ENCODE peak calls at places on chromosomes 7 and 10, in five cellular contexts. C is ascending aorta, D is activated T-cell treated with anti-CD3 and anti-CD28 coated beads for 4 hours, P is stomach, S is progenitor cell of endocrine pancreas. O is an unnamed sample.

GRCh38 chr7:94179466-94179865 is 175.3 kb upstream of the BET1 start:
- DNase-seq in C (no peak), D (no peak), P (no peak), S (no peak), O (no peak)

GRCh38 chr7:155448632-155449007 is 9.3 kb upstream of the EN2 start:
- DNase-seq in C (no peak), D (no peak), P (no peak), S (no peak), O (no peak)

GRCh38 chr7:78226059-78226658 is 427.6 kb downstream of the PHTF2 start:
- DNase-seq in C (no peak), D (no peak), P (peak), S (no peak), O (peak)

GRCh38 chr7:2017914-2018785 is 214.6 kb downstream of the MAD1L1 start:
- DNase-seq in C (no peak), D (no peak), P (no peak), S (no peak), O (no peak)

GRCh38 chr10:68106656-68107055 is 2.6 kb upstream of the MYPN start:
- DNase-seq in C (no peak), D (no peak), P (no peak), S (no peak), O (no peak)

GRCh38 chr7:102004229-102004628 is 186.8 kb downstream of the CUX1 start:
- DNase-seq in C (no peak), D (no peak), P (no peak), S (no peak), O (no peak)

GRCh38 chr10:13049774-13050420 is 48.4 kb upstream of the CCDC3 start:
- DNase-seq in C (no peak), D (no peak), P (no peak), S (no peak), O (no peak)

GRCh38 chr10:47173929-47174442 is 126.0 kb upstream of the GDF10 start:
- DNase-seq in C (no peak), D (no peak), P (no peak), S (no peak), O (no peak)

GRCh38 chr7:81430150-81430549 is 339.7 kb downstream of the HGF start:
- DNase-seq in C (no peak), D (no peak), P (no peak), S (no peak), O (no peak)

GRCh38 chr7:99252166-99252895 is 20.3 kb upstream of the MYH16 start:
- DNase-seq in C (no peak), D (no peak), P (no peak), S (no peak), O (no peak)

GRCh38 chr7:157458254-157458633 is 121.4 kb downstream of the DNAJB6 start:
- DNase-seq in C (no peak), D (no peak), P (peak), S (no peak), O (no peak)

GRCh38 chr7:88452648-88453047 is 146.0 kb upstream of the STEAP4 start:
- DNase-seq in C (no peak), D (no peak), P (no peak), S (no peak), O (peak)

GRCh38 chr10:80148166-80148805 is 15.8 kb downstream of the PLAC9 start:
- DNase-seq in C (no peak), D (no peak), P (no peak), S (no peak), O (no peak)

GRCh38 chr7:44235582-44236332 is 35.0 kb downstream of the YKT6 start:
- DNase-seq in C (no peak), D (no peak), P (no peak), S (no peak), O (no peak)